ENCODE peak calls at places on chromosomes 12 and 14, in seven cellular contexts. P is RKO, O is fibroblast of the conjunctiva, T is NCI-H345, F is AG10803, A is AG09309, I is HFF-Myc. E is an unnamed sample.

GRCh38 chr14:61229475-61229888 is 51.7 kb downstream of the TMEM30B start:
- DNase-seq in I (no peak), O (no peak), P (no peak), T (peak; percentile 82), F (no peak), A (no peak), E (no peak)

GRCh38 chr14:73759183-73759713 is 45.1 kb upstream of the PNMA1 start:
- DNase-seq in O (peak; percentile 39), I (no peak), A (no peak), F (peak; percentile 61), T (peak; percentile 78), P (peak; percentile 47), E (no peak)

GRCh38 chr12:120292411-120292660 is 633 bp upstream of the RNU4-2 start:
- DNase-seq in F (no peak), P (no peak), A (no peak), I (no peak), O (no peak), T (no peak), E (no peak)

GRCh38 chr12:23684121-23684520 is 265.3 kb downstream of the SOX5 start:
- DNase-seq in O (no peak), I (no peak), P (no peak), A (no peak), T (no peak), F (no peak), E (no peak)

GRCh38 chr14:72350215-72350614 is 418.0 kb downstream of the RGS6 start:
- DNase-seq in I (no peak), F (no peak), T (no peak), O (no peak), P (no peak), A (no peak), E (no peak)

GRCh38 chr12:110826592-110827200 is 20.1 kb upstream of the CCDC63 start:
- DNase-seq in I (peak; percentile 69), P (peak; percentile 84), F (peak; percentile 80), T (peak; percentile 81), A (peak; percentile 49), O (peak; percentile 81), E (peak; percentile 34)

GRCh38 chr12:1613860-1614259 is 15.2 kb upstream of the WNT5B start:
- DNase-seq in F (no peak), O (no peak), A (no peak), I (no peak), T (no peak), P (no peak), E (no peak)

GRCh38 chr12:114848661-114849060 is 164.7 kb upstream of the TBX3 start:
- DNase-seq in P (no peak), F (peak; percentile 96), A (peak; percentile 81), T (no peak), O (peak; percentile 89), I (no peak), E (peak; percentile 83)

GRCh38 chr12:46958093-46958492 is 121.3 kb upstream of the PCED1B start:
- DNase-seq in F (no peak), I (no peak), A (no peak), T (no peak), O (no peak), P (no peak), E (no peak)

GRCh38 chr14:67722293-67722692 is 20.6 kb downstream of the RDH12 start:
- DNase-seq in A (no peak), F (peak; percentile 47), I (no peak), P (no peak), T (no peak), O (peak; percentile 43), E (no peak)

GRCh38 chr12:52267699-52268098 is 6.7 kb upstream of the KRT86 start:
- DNase-seq in I (no peak), A (no peak), O (no peak), P (no peak), T (no peak), F (no peak), E (no peak)

GRCh38 chr12:8609061-8609570 is 3.5 kb downstream of the AICDA start:
- DNase-seq in A (peak; percentile 23), O (peak; percentile 33), T (peak; percentile 30), F (peak; percentile 50), P (peak; percentile 65), I (peak; percentile 15), E (peak; percentile 4)

GRCh38 chr12:92365836-92366235 is 220.2 kb upstream of the BTG1 start:
- DNase-seq in T (peak; percentile 91), F (no peak), I (no peak), P (no peak), O (no peak), A (no peak), E (no peak)

GRCh38 chr12:71639341-71639760 is 24.3 kb downstream of the ZFC3H1 start:
- DNase-seq in P (peak; percentile 65), I (peak; percentile 10), A (no peak), T (no peak), O (no peak), F (no peak), E (no peak)

E was measured in AG09319.